ENCODE peak calls at places on chromosomes 6 and 20, in ten cellular contexts. One of them, this sample, is unnamed.

GRCh38 chr6:138844203-138844602 is 48.3 kb downstream of the ECT2L start:
- DNase-seq in cardiac muscle cell: no peak
- DNase-seq in upper lobe of right lung: no peak
- DNase-seq in effector memory CD4-positive, alpha-beta T cell: no peak
- DNase-seq in right lobe of liver: no peak
- DNase-seq in GM12878: no peak
- DNase-seq in CD8-positive, alpha-beta memory T cell: no peak
- DNase-seq in lower lobe of right lung: no peak
- DNase-seq in CD8-positive, alpha-beta T cell: no peak
- DNase-seq in body of pancreas: no peak
- DNase-seq in this sample: peak; percentile 55

GRCh38 chr6:149439626-149440025 is 39.6 kb downstream of the SUMO4 start:
- DNase-seq in cardiac muscle cell: no peak
- DNase-seq in upper lobe of right lung: no peak
- DNase-seq in effector memory CD4-positive, alpha-beta T cell: no peak
- DNase-seq in right lobe of liver: no peak
- DNase-seq in GM12878: no peak
- DNase-seq in CD8-positive, alpha-beta memory T cell: no peak
- DNase-seq in lower lobe of right lung: no peak
- DNase-seq in CD8-positive, alpha-beta T cell: no peak
- DNase-seq in body of pancreas: no peak
- DNase-seq in this sample: no peak

GRCh38 chr6:44396968-44397367 is 9.5 kb downstream of the CDC5L start:
- DNase-seq in cardiac muscle cell: no peak
- DNase-seq in upper lobe of right lung: no peak
- DNase-seq in effector memory CD4-positive, alpha-beta T cell: no peak
- DNase-seq in right lobe of liver: peak; percentile 36
- DNase-seq in GM12878: no peak
- DNase-seq in CD8-positive, alpha-beta memory T cell: no peak
- DNase-seq in lower lobe of right lung: no peak
- DNase-seq in CD8-positive, alpha-beta T cell: no peak
- DNase-seq in body of pancreas: no peak
- DNase-seq in this sample: no peak

GRCh38 chr6:150547511-150548222 is 52.0 kb upstream of the PLEKHG1 start:
- DNase-seq in cardiac muscle cell: peak; percentile 7
- DNase-seq in upper lobe of right lung: no peak
- DNase-seq in effector memory CD4-positive, alpha-beta T cell: no peak
- DNase-seq in right lobe of liver: peak; percentile 44
- DNase-seq in GM12878: no peak
- DNase-seq in CD8-positive, alpha-beta memory T cell: no peak
- DNase-seq in lower lobe of right lung: no peak
- DNase-seq in CD8-positive, alpha-beta T cell: no peak
- DNase-seq in body of pancreas: peak; percentile 16
- DNase-seq in this sample: peak; percentile 59

GRCh38 chr6:84065718-84066290 is 32.2 kb downstream of the MRAP2 start:
- DNase-seq in cardiac muscle cell: no peak
- DNase-seq in upper lobe of right lung: no peak
- DNase-seq in effector memory CD4-positive, alpha-beta T cell: no peak
- DNase-seq in right lobe of liver: no peak
- DNase-seq in GM12878: no peak
- DNase-seq in CD8-positive, alpha-beta memory T cell: no peak
- DNase-seq in lower lobe of right lung: no peak
- DNase-seq in CD8-positive, alpha-beta T cell: no peak
- DNase-seq in body of pancreas: no peak
- DNase-seq in this sample: no peak

GRCh38 chr20:51513545-51513944 is 29.0 kb downstream of the NFATC2 start:
- DNase-seq in cardiac muscle cell: no peak
- DNase-seq in upper lobe of right lung: no peak
- DNase-seq in effector memory CD4-positive, alpha-beta T cell: no peak
- DNase-seq in right lobe of liver: no peak
- DNase-seq in GM12878: no peak
- DNase-seq in CD8-positive, alpha-beta memory T cell: no peak
- DNase-seq in lower lobe of right lung: no peak
- DNase-seq in CD8-positive, alpha-beta T cell: no peak
- DNase-seq in body of pancreas: no peak
- DNase-seq in this sample: no peak

GRCh38 chr6:111484655-111484974 is 1.6 kb upstream of the REV3L start:
- DNase-seq in cardiac muscle cell: no peak
- DNase-seq in upper lobe of right lung: no peak
- DNase-seq in effector memory CD4-positive, alpha-beta T cell: no peak
- DNase-seq in right lobe of liver: no peak
- DNase-seq in GM12878: no peak
- DNase-seq in CD8-positive, alpha-beta memory T cell: no peak
- DNase-seq in lower lobe of right lung: no peak
- DNase-seq in CD8-positive, alpha-beta T cell: no peak
- DNase-seq in body of pancreas: no peak
- DNase-seq in this sample: peak; percentile 40

GRCh38 chr6:134724653-134725340 is 225.1 kb downstream of the ALDH8A1 start:
- DNase-seq in cardiac muscle cell: no peak
- DNase-seq in upper lobe of right lung: no peak
- DNase-seq in effector memory CD4-positive, alpha-beta T cell: no peak
- DNase-seq in right lobe of liver: no peak
- DNase-seq in GM12878: no peak
- DNase-seq in CD8-positive, alpha-beta memory T cell: no peak
- DNase-seq in lower lobe of right lung: no peak
- DNase-seq in CD8-positive, alpha-beta T cell: no peak
- DNase-seq in body of pancreas: no peak
- DNase-seq in this sample: no peak

GRCh38 chr6:134004714-134005113 is 47.7 kb downstream of the SLC2A12 start:
- DNase-seq in cardiac muscle cell: no peak
- DNase-seq in upper lobe of right lung: no peak
- DNase-seq in effector memory CD4-positive, alpha-beta T cell: no peak
- DNase-seq in right lobe of liver: no peak
- DNase-seq in GM12878: no peak
- DNase-seq in CD8-positive, alpha-beta memory T cell: no peak
- DNase-seq in lower lobe of right lung: no peak
- DNase-seq in CD8-positive, alpha-beta T cell: no peak
- DNase-seq in body of pancreas: no peak
- DNase-seq in this sample: no peak

GRCh38 chr6:37695857-37696219 is 1.8 kb downstream of the MDGA1 start:
- DNase-seq in cardiac muscle cell: no peak
- DNase-seq in upper lobe of right lung: no peak
- DNase-seq in effector memory CD4-positive, alpha-beta T cell: no peak
- DNase-seq in right lobe of liver: no peak
- DNase-seq in GM12878: no peak
- DNase-seq in CD8-positive, alpha-beta memory T cell: no peak
- DNase-seq in lower lobe of right lung: no peak
- DNase-seq in CD8-positive, alpha-beta T cell: no peak
- DNase-seq in body of pancreas: no peak
- DNase-seq in this sample: no peak

GRCh38 chr20:37475258-37475657 is 45.8 kb upstream of the NNAT start:
- DNase-seq in cardiac muscle cell: no peak
- DNase-seq in upper lobe of right lung: no peak
- DNase-seq in effector memory CD4-positive, alpha-beta T cell: no peak
- DNase-seq in right lobe of liver: no peak
- DNase-seq in GM12878: no peak
- DNase-seq in CD8-positive, alpha-beta memory T cell: no peak
- DNase-seq in lower lobe of right lung: no peak
- DNase-seq in CD8-positive, alpha-beta T cell: no peak
- DNase-seq in body of pancreas: no peak
- DNase-seq in this sample: peak; percentile 26

GRCh38 chr6:7433211-7433610 is 43.6 kb downstream of the RIOK1 start:
- DNase-seq in cardiac muscle cell: no peak
- DNase-seq in upper lobe of right lung: no peak
- DNase-seq in effector memory CD4-positive, alpha-beta T cell: no peak
- DNase-seq in right lobe of liver: no peak
- DNase-seq in GM12878: no peak
- DNase-seq in CD8-positive, alpha-beta memory T cell: no peak
- DNase-seq in lower lobe of right lung: no peak
- DNase-seq in CD8-positive, alpha-beta T cell: no peak
- DNase-seq in body of pancreas: no peak
- DNase-seq in this sample: no peak

GRCh38 chr6:30686908-30687658 is 638 bp upstream of the PPP1R18 start:
- DNase-seq in cardiac muscle cell: peak; percentile 87
- DNase-seq in upper lobe of right lung: peak; percentile 94
- DNase-seq in effector memory CD4-positive, alpha-beta T cell: peak; percentile 70
- DNase-seq in right lobe of liver: peak; percentile 98
- DNase-seq in GM12878: peak; percentile 94
- DNase-seq in CD8-positive, alpha-beta memory T cell: peak; percentile 82
- DNase-seq in lower lobe of right lung: peak; percentile 94
- DNase-seq in CD8-positive, alpha-beta T cell: peak; percentile 63
- DNase-seq in body of pancreas: peak; percentile 92
- DNase-seq in this sample: peak; percentile 95

GRCh38 chr6:38583523-38583922 is 56.2 kb downstream of the BTBD9 start:
- DNase-seq in cardiac muscle cell: no peak
- DNase-seq in upper lobe of right lung: no peak
- DNase-seq in effector memory CD4-positive, alpha-beta T cell: no peak
- DNase-seq in right lobe of liver: no peak
- DNase-seq in GM12878: no peak
- DNase-seq in CD8-positive, alpha-beta memory T cell: no peak
- DNase-seq in lower lobe of right lung: no peak
- DNase-seq in CD8-positive, alpha-beta T cell: no peak
- DNase-seq in body of pancreas: no peak
- DNase-seq in this sample: no peak

GRCh38 chr6:130164251-130164650 is 58.5 kb downstream of the SAMD3 start:
- DNase-seq in cardiac muscle cell: no peak
- DNase-seq in upper lobe of right lung: no peak
- DNase-seq in effector memory CD4-positive, alpha-beta T cell: no peak
- DNase-seq in right lobe of liver: no peak
- DNase-seq in GM12878: no peak
- DNase-seq in CD8-positive, alpha-beta memory T cell: no peak
- DNase-seq in lower lobe of right lung: no peak
- DNase-seq in CD8-positive, alpha-beta T cell: no peak
- DNase-seq in body of pancreas: no peak
- DNase-seq in this sample: no peak

GRCh38 chr6:130163261-130163660 is 59.5 kb downstream of the SAMD3 start:
- DNase-seq in cardiac muscle cell: no peak
- DNase-seq in upper lobe of right lung: no peak
- DNase-seq in effector memory CD4-positive, alpha-beta T cell: no peak
- DNase-seq in right lobe of liver: no peak
- DNase-seq in GM12878: no peak
- DNase-seq in CD8-positive, alpha-beta memory T cell: no peak
- DNase-seq in lower lobe of right lung: no peak
- DNase-seq in CD8-positive, alpha-beta T cell: no peak
- DNase-seq in body of pancreas: no peak
- DNase-seq in this sample: no peak

GRCh38 chr6:130161627-130162404 is 60.9 kb downstream of the SAMD3 start:
- DNase-seq in cardiac muscle cell: no peak
- DNase-seq in upper lobe of right lung: no peak
- DNase-seq in effector memory CD4-positive, alpha-beta T cell: no peak
- DNase-seq in right lobe of liver: no peak
- DNase-seq in GM12878: no peak
- DNase-seq in CD8-positive, alpha-beta memory T cell: no peak
- DNase-seq in lower lobe of right lung: no peak
- DNase-seq in CD8-positive, alpha-beta T cell: no peak
- DNase-seq in body of pancreas: no peak
- DNase-seq in this sample: no peak

GRCh38 chr6:130162421-130162820 is 60.3 kb downstream of the SAMD3 start:
- DNase-seq in cardiac muscle cell: no peak
- DNase-seq in upper lobe of right lung: no peak
- DNase-seq in effector memory CD4-positive, alpha-beta T cell: no peak
- DNase-seq in right lobe of liver: no peak
- DNase-seq in GM12878: no peak
- DNase-seq in CD8-positive, alpha-beta memory T cell: no peak
- DNase-seq in lower lobe of right lung: no peak
- DNase-seq in CD8-positive, alpha-beta T cell: no peak
- DNase-seq in body of pancreas: no peak
- DNase-seq in this sample: no peak

DNA sequence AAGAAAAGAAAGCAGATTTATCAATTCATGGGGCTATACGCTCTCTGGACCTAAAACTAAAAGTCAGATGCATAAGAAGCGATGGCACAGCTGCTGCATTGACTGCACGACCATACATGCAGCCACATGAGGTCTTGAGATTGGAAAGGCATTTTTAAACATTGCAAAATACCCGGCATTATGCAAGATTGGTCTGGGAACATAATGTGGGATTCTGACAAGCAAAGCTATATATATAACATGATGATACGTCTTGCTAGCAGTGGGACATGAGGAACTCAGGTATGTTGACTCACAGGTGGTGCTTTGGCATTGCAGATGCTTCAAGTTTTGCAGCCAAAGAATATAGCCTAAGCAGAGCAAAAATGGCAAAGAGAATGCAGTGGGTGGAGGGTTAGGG is 55.1 kb downstream of the SAMD3 start:
- DNase-seq in cardiac muscle cell: no peak
- DNase-seq in upper lobe of right lung: no peak
- DNase-seq in effector memory CD4-positive, alpha-beta T cell: no peak
- DNase-seq in right lobe of liver: no peak
- DNase-seq in GM12878: no peak
- DNase-seq in CD8-positive, alpha-beta memory T cell: no peak
- DNase-seq in lower lobe of right lung: no peak
- DNase-seq in CD8-positive, alpha-beta T cell: no peak
- DNase-seq in body of pancreas: no peak
- DNase-seq in this sample: no peak
- H3K4me3 ChIP-seq in cardiac muscle cell: no peak overlapping the region
- H3K4me3 ChIP-seq in upper lobe of right lung: no peak overlapping the region
- H3K4me3 ChIP-seq in effector memory CD4-positive, alpha-beta T cell: no peak overlapping the region
- H3K4me3 ChIP-seq in right lobe of liver: no peak overlapping the region
- H3K4me3 ChIP-seq in GM12878: no peak overlapping the region
- H3K4me3 ChIP-seq in CD8-positive, alpha-beta memory T cell: no peak overlapping the region
- H3K4me3 ChIP-seq in lower lobe of right lung: no peak overlapping the region
- H3K4me3 ChIP-seq in CD8-positive, alpha-beta T cell: no peak overlapping the region
- H3K4me3 ChIP-seq in body of pancreas: no peak overlapping the region
- H3K4me3 ChIP-seq in this sample: no peak overlapping the region

GRCh38 chr20:43096471-43096870 is 93.2 kb downstream of the PTPRT start:
- DNase-seq in cardiac muscle cell: peak; percentile 23
- DNase-seq in upper lobe of right lung: no peak
- DNase-seq in effector memory CD4-positive, alpha-beta T cell: no peak
- DNase-seq in right lobe of liver: no peak
- DNase-seq in GM12878: no peak
- DNase-seq in CD8-positive, alpha-beta memory T cell: no peak
- DNase-seq in lower lobe of right lung: no peak
- DNase-seq in CD8-positive, alpha-beta T cell: no peak
- DNase-seq in body of pancreas: no peak
- DNase-seq in this sample: no peak
- H3K9me3 ChIP-seq in cardiac muscle cell: no peaks in the 10 kb centered on the region
- H3K9me3 ChIP-seq in upper lobe of right lung: no peaks in the 10 kb centered on the region
- H3K9me3 ChIP-seq in effector memory CD4-positive, alpha-beta T cell: no peaks in the 10 kb centered on the region
- H3K9me3 ChIP-seq in right lobe of liver: no peaks in the 10 kb centered on the region
- H3K9me3 ChIP-seq in GM12878: no peaks in the 10 kb centered on the region
- H3K9me3 ChIP-seq in CD8-positive, alpha-beta memory T cell: no peaks in the 10 kb centered on the region
- H3K9me3 ChIP-seq in lower lobe of right lung: no peaks in the 10 kb centered on the region
- H3K9me3 ChIP-seq in CD8-positive, alpha-beta T cell: no peaks in the 10 kb centered on the region
- H3K9me3 ChIP-seq in body of pancreas: no peaks in the 10 kb centered on the region
- H3K9me3 ChIP-seq in this sample: peaks cover 11% of the 10 kb centered on the region

GRCh38 chr20:40683221-40683893 is 5.7 kb downstream of the MAFB start:
- DNase-seq in cardiac muscle cell: peak; percentile 33
- DNase-seq in upper lobe of right lung: peak; percentile 75
- DNase-seq in effector memory CD4-positive, alpha-beta T cell: no peak
- DNase-seq in right lobe of liver: peak; percentile 54
- DNase-seq in GM12878: no peak
- DNase-seq in CD8-positive, alpha-beta memory T cell: no peak
- DNase-seq in lower lobe of right lung: peak; percentile 69
- DNase-seq in CD8-positive, alpha-beta T cell: no peak
- DNase-seq in body of pancreas: no peak
- DNase-seq in this sample: peak; percentile 73
- H3K4me3 ChIP-seq in cardiac muscle cell: peak overlapping the region; percentile 32
- H3K4me3 ChIP-seq in upper lobe of right lung: peak overlapping the region; percentile 51
- H3K4me3 ChIP-seq in effector memory CD4-positive, alpha-beta T cell: no peak overlapping the region
- H3K4me3 ChIP-seq in right lobe of liver: peak overlapping the region; percentile 46
- H3K4me3 ChIP-seq in GM12878: no peak overlapping the region
- H3K4me3 ChIP-seq in CD8-positive, alpha-beta memory T cell: no peak overlapping the region
- H3K4me3 ChIP-seq in lower lobe of right lung: peak overlapping the region; percentile 79
- H3K4me3 ChIP-seq in CD8-positive, alpha-beta T cell: no peak overlapping the region
- H3K4me3 ChIP-seq in body of pancreas: no peak overlapping the region
- H3K4me3 ChIP-seq in this sample: peak overlapping the region; percentile 74

DNA sequence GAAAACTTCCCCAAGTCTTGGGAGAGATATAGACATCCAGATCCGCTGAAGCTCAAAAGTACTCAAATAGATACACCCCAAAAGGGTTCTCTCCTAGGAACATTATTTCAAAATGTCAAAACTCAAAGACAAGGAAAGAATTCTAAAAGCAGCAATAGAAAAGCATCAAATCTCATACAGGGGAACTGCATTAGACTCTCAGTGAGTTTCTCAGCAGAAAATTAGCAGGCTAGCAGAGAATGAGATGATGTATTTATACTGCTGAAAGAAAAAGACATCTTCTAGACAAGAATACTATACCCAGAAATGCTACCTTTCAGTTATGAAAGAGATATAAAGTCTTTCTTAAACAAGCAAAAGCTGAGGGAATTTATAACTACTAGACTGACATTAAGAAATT is 75.5 kb upstream of the RIMS1 start:
- DNase-seq in cardiac muscle cell: no peak
- DNase-seq in upper lobe of right lung: no peak
- DNase-seq in effector memory CD4-positive, alpha-beta T cell: no peak
- DNase-seq in right lobe of liver: no peak
- DNase-seq in GM12878: no peak
- DNase-seq in CD8-positive, alpha-beta memory T cell: no peak
- DNase-seq in lower lobe of right lung: no peak
- DNase-seq in CD8-positive, alpha-beta T cell: no peak
- DNase-seq in body of pancreas: no peak
- DNase-seq in this sample: no peak
- H3K9me3 ChIP-seq in cardiac muscle cell: no peaks in the 10 kb centered on the region
- H3K9me3 ChIP-seq in upper lobe of right lung: peaks cover 18% of the 10 kb centered on the region
- H3K9me3 ChIP-seq in effector memory CD4-positive, alpha-beta T cell: no peaks in the 10 kb centered on the region
- H3K9me3 ChIP-seq in right lobe of liver: no peaks in the 10 kb centered on the region
- H3K9me3 ChIP-seq in GM12878: no peaks in the 10 kb centered on the region
- H3K9me3 ChIP-seq in CD8-positive, alpha-beta memory T cell: no peaks in the 10 kb centered on the region
- H3K9me3 ChIP-seq in lower lobe of right lung: peaks cover 41% of the 10 kb centered on the region
- H3K9me3 ChIP-seq in CD8-positive, alpha-beta T cell: no peaks in the 10 kb centered on the region
- H3K9me3 ChIP-seq in body of pancreas: no peaks in the 10 kb centered on the region
- H3K9me3 ChIP-seq in this sample: peaks cover 28% of the 10 kb centered on the region

This sample was measured in endodermal cell.